ENCODE peak calls at places on chromosomes 6 and 20, in five cellular contexts. Q is AG04449, B is body of pancreas, D is spleen, W is upper lobe of right lung. S is an unnamed sample.

GRCh38 chr20:11159728-11160127 is 485.9 kb upstream of the JAG1 start:
- DNase-seq in Q (peak; percentile 78), B (no peak), D (no peak), W (no peak), S (no peak)

GRCh38 chr20:52426856-52427255 is 235.3 kb upstream of the ZFP64 start:
- DNase-seq in Q (no peak), B (no peak), D (no peak), W (no peak), S (no peak)

GRCh38 chr20:37577972-37578371 is 50.3 kb upstream of the BLCAP start:
- DNase-seq in Q (no peak), B (no peak), D (no peak), W (no peak), S (no peak)

GRCh38 chr6:56106231-56106630 is 141.1 kb downstream of the COL21A1 start:
- DNase-seq in Q (no peak), B (no peak), D (no peak), W (no peak), S (no peak)

GRCh38 chr20:49028684-49029083 is 17.4 kb upstream of the CSE1L start:
- DNase-seq in Q (no peak), B (no peak), D (no peak), W (no peak), S (peak; percentile 17)

GRCh38 chr6:18011287-18011686 is 23.9 kb upstream of the KIF13A start:
- DNase-seq in Q (no peak), B (no peak), D (no peak), W (no peak), S (no peak)

GRCh38 chr6:6191476-6191875 is 129.0 kb downstream of the F13A1 start:
- DNase-seq in Q (no peak), B (no peak), D (no peak), W (no peak), S (no peak)

GRCh38 chr6:108650781-108651180 is 90.1 kb downstream of the FOXO3 start:
- DNase-seq in Q (peak; percentile 19), B (no peak), D (no peak), W (no peak), S (no peak)

GRCh38 chr20:61912665-61913422 is 152.8 kb downstream of the TAF4 start:
- DNase-seq in Q (no peak), B (no peak), D (peak; percentile 64), W (no peak), S (no peak)

GRCh38 chr6:129592516-129593232 is 117.3 kb downstream of the ARHGAP18 start:
- DNase-seq in Q (no peak), B (no peak), D (no peak), W (no peak), S (no peak)

GRCh38 chr20:41631826-41632225 is 13.6 kb upstream of the CHD6 start:
- DNase-seq in Q (no peak), B (no peak), D (no peak), W (no peak), S (no peak)

GRCh38 chr20:59003836-59004492 is 3.1 kb downstream of the CTSZ start:
- DNase-seq in Q (no peak), B (no peak), D (no peak), W (no peak), S (no peak)

GRCh38 chr20:38804682-38805501 is 605 bp upstream of the PPP1R16B start:
- DNase-seq in Q (no peak), B (no peak), D (peak; percentile 91), W (no peak), S (no peak)

GRCh38 chr6:141103246-141103645 is 1029.5 kb upstream of the GJE1 start:
- DNase-seq in Q (peak; percentile 12), B (no peak), D (no peak), W (no peak), S (no peak)

GRCh38 chr6:71268710-71269437 is 19.7 kb upstream of the OGFRL1 start:
- DNase-seq in Q (no peak), B (no peak), D (no peak), W (no peak), S (no peak)

GRCh38 chr20:20864346-20865096 is 152.1 kb upstream of the RALGAPA2 start:
- DNase-seq in Q (no peak), B (no peak), D (no peak), W (no peak), S (no peak)

GRCh38 chr20:33233129-33233774 is 2.5 kb upstream of the BPIFA1 start:
- DNase-seq in Q (no peak), B (no peak), D (no peak), W (no peak), S (peak; percentile 30)

GRCh38 chr20:43516251-43516824 is 8.8 kb downstream of the L3MBTL1 start:
- DNase-seq in Q (no peak), B (no peak), D (no peak), W (no peak), S (no peak)

GRCh38 chr6:16633465-16633864 is 127.8 kb downstream of the ATXN1 start:
- DNase-seq in Q (no peak), B (no peak), D (no peak), W (no peak), S (no peak)

GRCh38 chr6:159981171-159981571 is 12.3 kb downstream of the IGF2R start:
- DNase-seq in Q (no peak), B (no peak), D (peak; percentile 76), W (no peak), S (no peak)

GRCh38 chr6:107561325-107561724 is 71.4 kb downstream of the SOBP start:
- DNase-seq in Q (no peak), B (no peak), D (no peak), W (no peak), S (peak; percentile 26)

GRCh38 chr20:47276856-47277541 is 79.5 kb downstream of the ZMYND8 start:
- DNase-seq in Q (peak; percentile 52), B (peak; percentile 20), D (no peak), W (no peak), S (no peak)

GRCh38 chr6:6711832-6712231 is 123.3 kb downstream of the LY86 start:
- DNase-seq in Q (no peak), B (no peak), D (peak; percentile 79), W (no peak), S (no peak)

GRCh38 chr6:113901482-113901881 is 44.3 kb downstream of the MARCKS start:
- DNase-seq in Q (no peak), B (no peak), D (no peak), W (no peak), S (no peak)

GRCh38 chr6:149453597-149454340 is 31.0 kb downstream of the ZC3H12D start:
- DNase-seq in Q (no peak), B (no peak), D (peak; percentile 46), W (no peak), S (no peak)

GRCh38 chr6:149991838-149992237 is 28.1 kb downstream of the ULBP1 start:
- DNase-seq in Q (no peak), B (no peak), D (no peak), W (no peak), S (no peak)

GRCh38 chr6:106279179-106279578 is 46.4 kb downstream of the ATG5 start:
- DNase-seq in Q (no peak), B (no peak), D (no peak), W (no peak), S (no peak)

GRCh38 chr6:87971605-87972262 is 75.9 kb upstream of the SPACA1 start:
- DNase-seq in Q (no peak), B (no peak), D (no peak), W (no peak), S (no peak)

GRCh38 chr20:37479275-37479674 is 41.8 kb upstream of the NNAT start:
- DNase-seq in Q (no peak), B (no peak), D (no peak), W (no peak), S (no peak)

GRCh38 chr6:67875877-67876383 is 759.2 kb upstream of the ADGRB3 start:
- DNase-seq in Q (no peak), B (no peak), D (no peak), W (no peak), S (no peak)

GRCh38 chr20:57265649-57266250 is 691 bp downstream of the BMP7 start:
- DNase-seq in Q (no peak), B (no peak), D (no peak), W (no peak), S (no peak)
- H3K4me3 ChIP-seq in Q (no peak overlapping the region), B (no peak overlapping the region), D (no peak overlapping the region), W (peak overlapping the region; percentile 29), S (peak overlapping the region; percentile 28)

GRCh38 chr6:161435426-161436065 is 161.7 kb upstream of the AGPAT4 start:
- DNase-seq in Q (no peak), B (no peak), D (peak; percentile 7), W (no peak), S (no peak)

GRCh38 chr6:161434331-161434730 is 160.5 kb upstream of the AGPAT4 start:
- DNase-seq in Q (no peak), B (no peak), D (peak; percentile 36), W (no peak), S (no peak)

GRCh38 chr6:161434921-161435411 is 161.1 kb upstream of the AGPAT4 start:
- DNase-seq in Q (peak; percentile 93), B (peak; percentile 50), D (no peak), W (no peak), S (no peak)

GRCh38 chr6:161432546-161432945 is 158.7 kb upstream of the AGPAT4 start:
- DNase-seq in Q (no peak), B (no peak), D (no peak), W (no peak), S (no peak)

GRCh38 chr6:161429921-161430490 is 156.1 kb upstream of the AGPAT4 start:
- DNase-seq in Q (no peak), B (no peak), D (no peak), W (no peak), S (no peak)
- TF ChIP-seq CTCF in Q (no peak), B (no peak), D (no peak), W (peak; percentile 16), S (peak; percentile 60)

DNA sequence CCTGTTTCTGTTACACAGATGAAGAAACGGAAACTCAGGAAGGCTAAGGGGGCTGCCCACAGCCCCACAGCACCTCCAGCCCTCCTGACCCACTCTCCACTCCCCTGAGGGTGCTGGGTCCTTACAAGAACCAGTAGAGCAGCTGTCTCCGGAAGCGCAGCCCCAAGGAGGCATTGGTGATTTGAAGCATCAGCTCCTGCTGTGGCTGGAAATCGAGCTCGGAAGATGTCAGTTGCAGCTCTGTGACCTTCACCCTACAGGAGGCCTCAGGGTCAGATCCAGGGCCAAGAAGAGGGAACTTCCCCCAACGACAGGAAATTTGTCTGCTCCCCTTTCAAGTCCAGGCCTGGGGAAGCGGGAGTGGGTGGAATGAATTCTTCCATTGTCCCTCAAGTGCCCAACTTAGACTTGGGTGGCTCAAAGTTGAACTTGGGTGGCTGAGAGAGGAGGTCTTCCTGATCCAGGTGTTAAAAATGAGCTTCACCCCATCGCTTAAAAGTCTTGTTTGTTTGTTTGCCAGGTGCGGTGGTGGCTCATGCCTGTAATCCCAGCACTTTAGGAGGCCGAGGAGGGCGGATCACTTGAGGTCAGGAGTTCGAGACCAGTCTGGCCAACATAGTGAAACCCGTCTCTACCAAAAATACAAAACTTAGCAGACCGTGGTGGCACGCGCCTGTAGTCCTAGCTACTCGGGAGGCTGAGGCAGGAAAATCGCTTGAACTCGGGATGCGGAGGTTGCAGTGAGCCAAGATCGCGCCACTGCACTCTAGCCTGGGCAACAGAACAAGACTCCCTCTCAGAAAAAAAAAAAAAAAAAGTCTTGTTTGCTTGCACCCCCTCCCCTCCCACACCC is 1.9 kb downstream of the PLTP start:
- DNase-seq in Q (no peak), B (no peak), D (no peak), W (no peak), S (no peak)
- H3K4me3 ChIP-seq in Q (peak overlapping the region; percentile 23), B (no peak overlapping the region), D (no peak overlapping the region), W (peak overlapping the region; percentile 58), S (peak overlapping the region; percentile 17)

DNA sequence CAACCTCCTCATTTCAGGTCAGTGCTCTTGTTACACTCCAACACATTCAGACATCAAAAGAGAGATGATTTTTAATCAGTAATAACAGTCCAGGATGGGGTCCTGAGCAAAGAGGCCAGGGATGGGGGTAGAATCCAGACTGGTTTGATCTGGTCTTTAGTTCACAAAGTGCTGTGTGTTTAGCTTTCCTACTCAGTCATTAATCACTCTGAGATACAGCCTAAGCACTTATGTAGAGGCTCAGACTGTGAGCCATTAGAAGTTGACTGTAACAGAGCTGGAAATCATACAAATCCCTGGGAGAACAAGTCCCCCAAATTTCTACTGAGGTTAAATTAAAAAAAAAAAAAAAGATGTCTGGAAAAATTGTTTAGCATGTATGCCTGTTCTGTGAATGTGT is 241.5 kb downstream of the PTPRK start:
- DNase-seq in Q (no peak), B (no peak), D (no peak), W (no peak), S (no peak)
- TF ChIP-seq CTCF in Q (no peak), B (no peak), D (no peak), W (no peak), S (no peak)